ENCODE peak calls at places on chromosomes 11 and 22, in four cellular contexts. E is pancreas, T is PC-9, W is OCI-LY7. F is an unnamed sample.

GRCh38 chr22:47337161-47337621 is 574.7 kb downstream of the TBC1D22A start:
- DNase-seq in E (no peak), T (peak), W (no peak), F (peak)

GRCh38 chr22:46592390-46592872 is 27.8 kb upstream of the GRAMD4 start:
- DNase-seq in E (peak), T (no peak), W (peak), F (no peak)

GRCh38 chr22:25942989-25943411 is 201.0 kb downstream of the MYO18B start:
- DNase-seq in E (no peak), T (no peak), W (no peak), F (no peak)

GRCh38 chr22:48371391-48371790 is 1456.3 kb downstream of the BRD1 start:
- DNase-seq in E (no peak), T (no peak), W (no peak), F (no peak)

GRCh38 chr11:35389897-35390462 is 29.4 kb downstream of the SLC1A2 start:
- DNase-seq in E (no peak), T (peak), W (no peak), F (no peak)

GRCh38 chr11:83294208-83294607 is 8.0 kb upstream of the CCDC90B start:
- DNase-seq in E (no peak), T (no peak), W (no peak), F (no peak)

GRCh38 chr22:50503475-50504145 is 3.9 kb downstream of the LMF2 start:
- DNase-seq in E (no peak), T (no peak), W (no peak), F (no peak)

GRCh38 chr11:18321622-18321990 is 334 bp downstream of the HPS5 start:
- DNase-seq in E (no peak), T (no peak), W (peak), F (no peak)

GRCh38 chr22:44924724-44925123 is 85.1 kb downstream of the PHF21B start:
- DNase-seq in E (no peak), T (no peak), W (no peak), F (no peak)

GRCh38 chr11:116691779-116692178 is 81.0 kb downstream of the BUD13 start:
- DNase-seq in E (no peak), T (peak), W (peak), F (peak)

GRCh38 chr11:26088391-26088790 is 243.5 kb upstream of the ANO3 start:
- DNase-seq in E (no peak), T (no peak), W (no peak), F (no peak)

GRCh38 chr22:37634505-37635002 is 4.9 kb upstream of the SH3BP1 start:
- DNase-seq in E (no peak), T (no peak), W (no peak), F (no peak)

GRCh38 chr11:1649021-1649420 is 19.4 kb downstream of the KRTAP5-5 start:
- DNase-seq in E (no peak), T (no peak), W (no peak), F (no peak)
- H3K4me3 ChIP-seq in E (no peak), T (no peak), W (no peak), F (no peak)

DNA sequence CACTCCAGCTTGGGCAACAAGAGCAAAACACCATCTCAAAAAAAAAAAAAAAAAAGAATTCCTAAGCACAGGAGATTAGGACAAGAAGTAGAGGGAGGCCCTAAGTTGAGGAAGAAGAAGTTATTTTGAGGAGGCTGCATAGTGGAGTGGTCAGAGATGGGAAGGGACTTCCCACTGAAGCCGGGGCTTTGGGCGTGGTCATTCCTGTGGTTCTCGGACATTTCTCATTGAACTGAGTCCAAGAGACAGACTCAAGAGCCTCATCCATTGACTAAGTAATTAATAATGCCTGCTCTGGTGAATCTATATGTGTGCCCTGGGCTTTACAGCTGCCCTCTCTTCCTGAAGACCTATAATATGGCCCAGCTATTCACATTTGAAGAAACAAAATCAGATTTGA is 53.2 kb upstream of the FTH1 start:
- DNase-seq in E (no peak), T (no peak), W (no peak), F (no peak)
- H3K4me3 ChIP-seq in E (no peak), T (no peak), W (no peak), F (no peak)

GRCh38 chr11:36631704-36632287 is 33.8 kb upstream of the RAG2 start:
- DNase-seq in E (no peak), T (no peak), W (no peak), F (no peak)
- H3K4me3 ChIP-seq in E (no peak), T (no peak), W (no peak), F (no peak)

GRCh38 chr22:27311666-27312566 is 489.6 kb downstream of the MN1 start:
- DNase-seq in E (no peak), T (no peak), W (no peak), F (no peak)
- H3K4me3 ChIP-seq in E (no peak), T (no peak), W (no peak), F (no peak)

DNA sequence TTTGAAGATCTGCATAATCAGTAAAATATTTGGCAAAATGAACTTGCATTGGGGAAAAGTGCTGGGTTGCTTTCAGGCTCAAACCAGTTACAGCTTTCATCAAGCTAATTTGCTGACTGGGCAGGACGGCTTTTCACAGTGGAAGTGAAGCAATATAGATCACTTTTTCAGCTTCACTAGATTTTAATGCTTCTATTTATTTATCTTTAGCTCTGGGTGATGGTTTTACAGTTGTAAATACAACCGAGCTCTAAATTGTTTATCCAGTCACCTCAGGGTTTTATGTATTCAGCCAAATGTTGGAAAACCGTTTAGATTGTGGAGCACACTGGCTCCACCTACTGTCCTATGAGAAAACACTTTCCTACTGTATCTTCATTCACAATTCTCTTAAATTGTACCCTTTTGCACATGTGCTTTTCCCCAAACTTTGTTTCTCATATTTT is 58.2 kb downstream of the ACER3 start:
- DNase-seq in E (peak), T (peak), W (peak), F (peak)
- H3K4me3 ChIP-seq in E (no peak), T (no peak), W (no peak), F (no peak)

GRCh38 chr22:32158712-32159533 is at the start of gene C22orf42:
- DNase-seq in E (no peak), T (no peak), W (no peak), F (no peak)
- H3K4me3 ChIP-seq in E (no peak), T (no peak), W (no peak), F (no peak)

DNA sequence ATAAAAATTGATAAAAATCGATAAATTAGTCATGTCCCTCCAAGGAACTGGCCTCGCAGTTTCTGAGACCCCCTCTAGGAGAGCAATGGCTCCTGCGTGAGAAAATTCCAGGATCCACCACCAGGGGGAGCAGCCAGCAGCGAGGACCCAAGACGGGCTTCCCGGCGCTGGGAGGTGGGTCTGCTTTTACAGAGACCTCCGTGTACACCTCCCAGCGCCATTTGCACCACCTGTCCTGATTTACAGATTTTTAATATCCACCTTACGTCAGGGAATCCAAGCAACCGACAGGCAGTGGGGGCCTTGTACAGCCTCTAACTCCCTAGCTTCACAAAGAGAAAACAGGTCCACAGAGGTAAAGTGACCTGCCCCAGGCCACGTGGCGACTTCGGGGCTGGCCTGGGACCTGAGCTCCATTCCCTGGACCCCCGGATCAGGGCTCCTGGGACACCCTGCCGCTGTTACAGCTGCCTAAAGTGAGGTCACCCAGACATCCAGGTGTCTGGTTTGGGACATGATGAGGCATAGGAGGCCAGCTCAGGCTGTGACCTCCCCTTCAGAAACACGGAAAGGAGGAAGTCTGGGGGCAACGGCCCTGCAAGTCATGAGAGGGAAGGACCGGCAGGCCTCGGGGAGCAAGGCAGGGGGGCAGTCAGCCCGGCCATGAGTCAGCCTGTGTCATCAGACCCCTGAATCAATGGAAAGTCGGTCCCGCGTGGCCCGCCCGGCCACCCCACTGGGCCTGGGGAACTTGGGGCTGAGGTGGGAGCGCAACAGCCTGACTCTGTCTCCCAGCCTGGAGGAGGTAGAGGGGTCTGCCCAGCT is 3.5 kb downstream of the OSM start:
- DNase-seq in E (peak), T (peak), W (peak), F (no peak)
- H3K4me3 ChIP-seq in E (no peak), T (peak), W (no peak), F (peak)

DNA sequence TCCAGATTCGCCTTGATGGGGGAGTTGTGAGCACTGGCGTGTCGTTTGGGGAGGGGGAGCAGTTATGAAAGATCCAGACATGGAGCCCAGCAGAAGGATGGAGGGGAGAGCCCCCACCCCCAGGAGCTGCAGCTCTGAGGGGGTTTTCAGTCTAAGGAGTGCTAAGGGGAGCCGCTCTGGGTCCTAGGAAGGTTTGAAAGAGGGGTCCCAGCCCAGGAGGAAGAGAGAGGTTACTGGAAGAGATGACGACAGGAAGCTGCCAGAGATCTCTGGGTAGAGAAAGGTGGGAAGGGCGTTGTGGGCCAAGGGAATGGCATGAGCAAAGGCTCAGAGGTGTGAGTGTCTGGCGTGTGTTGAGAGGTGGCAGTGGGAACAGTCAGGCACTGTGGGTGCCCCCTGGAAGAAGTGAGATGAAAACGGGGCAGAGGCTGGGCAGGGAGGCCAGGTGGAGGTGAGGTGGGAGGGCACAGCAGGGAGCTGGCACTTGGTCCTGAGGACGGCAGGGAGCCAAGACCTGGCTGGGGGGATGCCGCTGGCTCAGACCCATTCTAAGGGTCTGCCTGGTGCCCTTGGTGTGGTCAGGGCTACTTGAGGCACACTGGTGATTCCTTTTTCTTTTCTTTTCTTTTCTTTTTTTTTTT is 1.8 kb downstream of the MGAT3 start:
- DNase-seq in E (no peak), T (no peak), W (no peak), F (no peak)
- H3K4me3 ChIP-seq in E (no peak), T (no peak), W (peak), F (no peak)

DNA sequence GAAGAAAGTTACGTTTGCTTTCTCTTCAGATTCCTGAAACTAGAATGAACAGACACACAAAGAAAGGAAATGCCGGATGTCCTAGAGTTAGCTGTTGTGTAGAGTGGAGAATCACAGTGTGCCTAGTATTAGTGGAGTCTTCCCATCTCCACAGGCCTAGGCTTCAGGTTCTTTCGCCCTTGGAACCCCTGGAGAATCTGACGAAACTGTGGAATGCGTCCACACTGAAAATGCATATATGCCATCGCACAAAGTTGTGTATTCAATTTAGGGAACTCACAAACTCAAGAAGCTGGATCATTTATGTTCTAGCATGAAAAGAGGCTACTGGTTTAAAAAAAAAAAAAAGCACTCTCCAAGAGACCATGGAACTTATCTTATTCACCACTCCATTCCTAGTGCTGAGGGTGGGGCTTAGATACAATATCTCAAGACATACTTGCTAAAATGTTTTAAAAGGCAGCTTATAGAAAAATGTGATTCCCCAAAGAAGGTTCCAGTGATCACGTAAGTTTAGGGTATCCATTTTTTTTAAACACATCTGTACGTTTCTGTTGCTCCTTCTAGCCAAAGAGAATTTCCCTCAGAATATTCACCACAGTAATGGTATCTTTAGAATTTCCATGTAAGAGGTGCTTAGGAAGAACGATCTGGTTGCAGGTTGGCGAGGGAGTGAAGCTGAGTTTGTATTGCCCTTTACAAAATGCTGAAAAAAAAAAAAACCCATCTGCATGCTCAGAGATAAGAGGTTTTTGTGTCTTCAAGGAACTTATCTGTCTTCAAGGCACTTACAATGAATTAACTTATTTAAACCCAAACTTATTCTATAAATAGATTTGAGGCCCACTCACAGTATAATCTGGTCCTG is 20.0 kb downstream of the MAML2 start:
- DNase-seq in E (no peak), T (no peak), W (no peak), F (no peak)
- H3K4me3 ChIP-seq in E (no peak), T (no peak), W (no peak), F (no peak)

F was measured in Panc1.